ENCODE peak calls at places on chromosomes 7 and 10, in seven cellular contexts. X, M, T, C, S, A and F are unnamed samples. For H3K4me1, the result is how much of the 10 kb centered on the place peaks cover.

GRCh38 chr7:77421273-77421672 is 5.1 kb upstream of the GSAP start:
- DNase-seq in M (no peak), X (no peak), S (no peak), T (no peak), A (no peak), C (no peak), F (no peak)

GRCh38 chr7:105304040-105304895 is 84.5 kb downstream of the SRPK2 start:
- DNase-seq in T (no peak), S (no peak), M (no peak), X (no peak), A (peak), C (peak), F (no peak)

GRCh38 chr7:101804087-101804631 is 13.3 kb upstream of the CUX1 start:
- DNase-seq in T (peak), S (no peak), M (no peak), A (no peak), X (no peak), C (no peak), F (peak)

GRCh38 chr10:48473704-48474103 is 131.2 kb downstream of the ARHGAP22 start:
- DNase-seq in X (no peak), T (no peak), C (no peak), A (no peak), S (no peak), M (no peak), F (no peak)

GRCh38 chr7:100469227-100470044 is 5.4 kb upstream of the SPACDR start:
- DNase-seq in A (peak), X (peak), M (peak), S (peak), T (peak), C (peak), F (peak)

GRCh38 chr7:19122018-19122588 is 4.7 kb upstream of the TWIST1 start:
- DNase-seq in T (no peak), M (no peak), S (no peak), A (peak), C (peak), X (no peak), F (no peak)

GRCh38 chr7:55594414-55594813 is 22.1 kb upstream of the VOPP1 start:
- DNase-seq in S (no peak), A (no peak), M (no peak), T (no peak), C (no peak), X (no peak), F (no peak)

GRCh38 chr10:99788598-99789259 is 6.3 kb downstream of the ABCC2 start:
- DNase-seq in X (peak), C (peak), T (no peak), M (no peak), A (no peak), S (peak), F (peak)

GRCh38 chr10:58302259-58302658 is 32.5 kb upstream of the UBE2D1 start:
- DNase-seq in M (no peak), T (no peak), C (no peak), S (no peak), A (no peak), X (no peak), F (no peak)

GRCh38 chr7:1892011-1892965 is 222.2 kb downstream of the ELFN1 start:
- DNase-seq in M (no peak), X (no peak), S (no peak), C (no peak), T (no peak), A (no peak), F (no peak)

GRCh38 chr10:113493943-113494342 is 58.9 kb upstream of the HABP2 start:
- DNase-seq in C (no peak), A (peak), M (no peak), X (no peak), S (no peak), T (no peak), F (no peak)

GRCh38 chr7:74525881-74526280 is 72.2 kb downstream of the GTF2IRD1 start:
- DNase-seq in T (no peak), M (no peak), X (no peak), S (no peak), A (no peak), C (no peak), F (no peak)

GRCh38 chr7:139648617-139648932 is 125.1 kb downstream of the CLEC2L start:
- DNase-seq in T (no peak), C (no peak), A (no peak), M (no peak), X (no peak), S (peak), F (no peak)

GRCh38 chr7:150322114-150322832 is 882 bp upstream of the LRRC61 start:
- DNase-seq in C (no peak), S (no peak), T (no peak), X (no peak), A (no peak), M (peak), F (no peak)

GRCh38 chr10:14953452-14954000 is 370 bp downstream of the DCLRE1C start:
- DNase-seq in M (peak), X (peak), T (peak), S (peak), A (peak), C (peak), F (peak)

GRCh38 chr10:115744089-115744488 is 528.9 kb downstream of the GFRA1 start:
- DNase-seq in T (no peak), S (no peak), C (no peak), A (no peak), M (no peak), X (no peak), F (no peak)

GRCh38 chr7:155237730-155238129 is 59.9 kb upstream of the INSIG1 start:
- DNase-seq in C (no peak), X (no peak), A (no peak), T (no peak), M (no peak), S (no peak), F (no peak)

GRCh38 chr7:142303650-142304049 is 45.8 kb upstream of the PRSS58 start:
- DNase-seq in X (no peak), A (peak), C (no peak), M (no peak), S (no peak), T (no peak), F (no peak)

GRCh38 chr10:3467052-3467906 is 294.7 kb upstream of the PITRM1 start:
- DNase-seq in T (peak), C (peak), M (peak), A (peak), X (peak), S (peak), F (peak)

GRCh38 chr7:157519798-157520244 is 183.0 kb downstream of the DNAJB6 start:
- DNase-seq in C (no peak), X (no peak), A (no peak), T (no peak), M (no peak), S (no peak), F (no peak)

GRCh38 chr10:25226775-25227682 is 52.2 kb downstream of the GPR158 start:
- DNase-seq in M (peak), T (peak), S (peak), C (peak), X (peak), A (peak), F (peak)

GRCh38 chr10:78805176-78805575 is 263.6 kb upstream of the ZMIZ1 start:
- DNase-seq in X (peak), T (peak), S (peak), A (peak), M (no peak), C (peak), F (peak)

GRCh38 chr10:79505771-79506351 is 6.5 kb upstream of the EIF5AL1 start:
- DNase-seq in X (no peak), S (no peak), A (no peak), M (no peak), T (no peak), C (no peak), F (no peak)

GRCh38 chr7:7276151-7276550 is 93.8 kb downstream of the C1GALT1 start:
- DNase-seq in S (no peak), C (no peak), A (no peak), X (no peak), T (no peak), M (no peak), F (no peak)

GRCh38 chr7:128021361-128021760 is 9.9 kb downstream of the LRRC4 start:
- DNase-seq in X (no peak), M (no peak), C (peak), A (peak), S (no peak), T (no peak), F (no peak)

GRCh38 chr7:16484453-16485158 is 19.1 kb upstream of the SOSTDC1 start:
- DNase-seq in A (peak), M (no peak), X (no peak), S (no peak), C (peak), T (no peak), F (no peak)

GRCh38 chr10:117412469-117413005 is 37.3 kb upstream of the PDZD8 start:
- DNase-seq in X (no peak), S (no peak), A (no peak), T (no peak), C (no peak), M (no peak), F (no peak)

GRCh38 chr10:121070671-121071070 is 219.5 kb downstream of the WDR11 start:
- DNase-seq in T (no peak), C (no peak), M (no peak), S (no peak), A (no peak), X (no peak), F (no peak)

GRCh38 chr10:4162571-4163286 is 377.7 kb upstream of the KLF6 start:
- DNase-seq in S (no peak), X (no peak), C (no peak), T (no peak), A (no peak), M (no peak), F (no peak)

GRCh38 chr7:74475243-74475986 is 21.7 kb downstream of the GTF2IRD1 start:
- DNase-seq in T (no peak), X (no peak), C (no peak), S (no peak), M (no peak), A (no peak), F (peak)

GRCh38 chr7:1401011-1401410 is 58.3 kb downstream of the MICALL2 start:
- DNase-seq in M (no peak), T (no peak), S (no peak), A (peak), X (no peak), C (no peak), F (no peak)

GRCh38 chr7:2355079-2356008 is 717 bp downstream of the EIF3B start:
- DNase-seq in C (no peak), A (peak), S (no peak), T (no peak), M (peak), X (no peak), F (peak)

GRCh38 chr7:28533731-28534531 is 121.6 kb downstream of the CREB5 start:
- DNase-seq in S (peak), C (peak), A (peak), T (peak), M (no peak), X (peak), F (no peak)

GRCh38 chr7:23299770-23300300 is 696 bp downstream of the MALSU1 start:
- DNase-seq in C (peak), X (no peak), T (no peak), M (no peak), S (no peak), A (no peak), F (no peak)

GRCh38 chr7:65892832-65893231 is 20.0 kb downstream of the VKORC1L1 start:
- DNase-seq in X (no peak), A (no peak), S (no peak), M (no peak), C (peak), T (no peak), F (no peak)

GRCh38 chr10:37495415-37495814 is 362.0 kb downstream of the ZNF248 start:
- DNase-seq in T (no peak), M (no peak), A (peak), X (no peak), S (no peak), C (no peak), F (no peak)

GRCh38 chr7:41879424-41879823 is 176.5 kb upstream of the INHBA start:
- DNase-seq in S (no peak), C (no peak), A (no peak), M (no peak), X (no peak), T (no peak), F (no peak)

GRCh38 chr7:83708531-83708930 is 59.6 kb upstream of the SEMA3E start:
- DNase-seq in X (no peak), M (no peak), T (no peak), A (no peak), C (no peak), S (no peak), F (no peak)
- H3K4me3 ChIP-seq in X (no peak), M (no peak), T (no peak), A (no peak), C (no peak), S (no peak), F (no peak)

GRCh38 chr7:143343596-143343995 is 18.9 kb downstream of the FAM131B start:
- DNase-seq in S (no peak), C (no peak), X (no peak), A (no peak), M (no peak), T (no peak), F (no peak)
- H3K4me1 ChIP-seq in S (under half), C (under half), X (under half), A (under half), M (under half), T (under half), F (under half)

GRCh38 chr10:11439523-11440053 is 171.9 kb downstream of the USP6NL start:
- DNase-seq in M (no peak), A (no peak), X (no peak), T (no peak), C (no peak), S (no peak), F (no peak)
- TF ChIP-seq CTCF in M (no peak), A (no peak), X (no peak), T (no peak), C (no peak), S (no peak), F (no peak)

GRCh38 chr7:20595971-20596370 is 19.5 kb upstream of the ABCB5 start:
- DNase-seq in T (no peak), C (no peak), A (no peak), X (no peak), S (no peak), M (no peak), F (no peak)

GRCh38 chr7:20596653-20597052 is 18.8 kb upstream of the ABCB5 start:
- DNase-seq in S (no peak), X (no peak), M (no peak), A (no peak), C (peak), T (no peak), F (no peak)

GRCh38 chr7:20597339-20597738 is 18.1 kb upstream of the ABCB5 start:
- DNase-seq in S (no peak), M (no peak), T (no peak), C (no peak), X (no peak), A (no peak), F (no peak)

GRCh38 chr7:20601121-20601520 is 14.3 kb upstream of the ABCB5 start:
- DNase-seq in M (no peak), C (no peak), X (no peak), A (no peak), S (no peak), T (no peak), F (no peak)

DNA sequence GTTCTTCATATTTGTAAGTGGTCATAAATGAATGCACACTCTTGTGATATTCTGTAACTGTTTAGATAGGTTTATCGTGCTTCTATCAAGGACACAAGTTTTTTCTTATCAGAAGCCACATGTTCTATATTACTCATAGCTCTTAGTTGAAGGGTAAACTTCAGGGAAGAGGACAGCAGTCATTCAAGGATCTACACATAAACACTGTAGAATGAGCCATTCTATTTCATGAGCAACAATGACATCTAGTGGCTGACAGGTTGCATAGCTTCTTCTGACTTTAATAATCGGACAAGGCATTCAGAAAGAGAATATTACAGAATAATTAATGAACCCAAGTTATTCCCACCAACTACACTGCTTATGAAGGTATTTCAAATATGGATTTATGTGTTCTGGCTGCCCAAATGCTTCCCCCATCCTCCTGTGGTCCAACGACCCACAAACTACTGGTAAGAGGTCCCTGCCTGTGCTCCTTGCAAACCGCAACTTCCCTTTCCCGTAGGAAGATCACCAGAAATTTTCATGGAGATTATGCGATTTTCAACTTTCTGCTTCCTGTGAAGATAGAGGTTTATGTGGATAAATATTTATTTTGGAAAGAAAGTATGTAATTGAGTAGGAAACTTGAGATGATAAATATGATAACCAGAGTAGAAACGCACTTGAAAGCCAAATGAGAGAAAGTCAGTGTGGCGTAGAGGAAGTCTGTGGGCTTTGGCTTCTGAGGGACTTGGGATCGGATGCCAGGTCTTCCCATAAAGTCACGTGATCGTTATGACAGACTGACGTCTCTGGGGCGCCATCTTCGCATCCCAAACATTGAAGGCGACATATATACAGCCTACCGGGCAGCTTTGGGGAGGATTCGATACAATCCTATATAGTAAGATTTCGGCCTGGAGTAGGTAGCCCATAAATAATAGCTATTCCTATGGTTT is 16.7 kb upstream of the ABCB5 start:
- DNase-seq in C (peak), M (no peak), S (no peak), T (peak), X (no peak), A (peak), F (no peak)
- H3K4me3 ChIP-seq in C (no peak), M (no peak), S (peak), T (no peak), X (no peak), A (no peak), F (no peak)

DNA sequence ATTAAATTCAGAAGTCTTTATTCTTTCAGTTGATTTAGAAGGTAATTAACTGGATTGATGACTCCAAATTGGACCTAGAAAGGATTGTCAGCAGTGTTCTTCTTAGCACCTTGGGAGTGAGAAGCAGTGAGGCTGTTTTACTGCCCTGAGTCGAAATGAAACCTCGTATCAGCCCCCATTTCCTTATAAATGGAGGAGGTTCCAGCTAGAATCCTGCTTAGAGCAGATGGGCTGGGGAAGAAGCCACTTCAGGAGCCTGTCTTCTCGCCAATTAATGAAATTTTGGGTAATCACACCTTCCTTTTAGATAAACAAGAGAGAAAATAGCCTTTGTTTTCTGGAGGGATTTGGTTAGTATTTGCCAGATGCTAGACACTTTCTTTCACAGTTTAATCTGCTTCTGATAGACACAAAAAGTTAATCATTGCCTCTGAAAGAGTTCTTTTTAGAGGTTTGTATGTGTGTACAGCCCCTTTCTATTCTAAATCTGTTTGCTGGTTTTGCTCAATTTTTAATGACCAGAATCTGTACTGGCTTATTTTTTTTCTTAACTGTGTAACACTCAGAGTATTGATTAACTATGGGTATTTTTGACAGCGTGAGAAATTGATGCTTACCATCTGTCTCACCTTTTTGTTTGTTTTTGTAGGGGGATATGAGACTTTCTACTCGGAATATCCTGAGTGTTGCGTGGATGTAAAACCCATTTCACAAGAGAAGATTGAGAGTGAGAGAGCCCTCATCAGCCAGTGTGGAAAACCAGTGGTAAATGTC is 4.6 kb downstream of the DUSP5 start:
- DNase-seq in C (no peak), M (no peak), S (no peak), X (no peak), A (no peak), T (no peak), F (no peak)
- H3K4me1 ChIP-seq in C (under half), M (half or more), S (half or more), X (under half), A (half or more), T (half or more), F (under half)

GRCh38 chr10:18689498-18689897 is 30.3 kb downstream of the ARL5B start:
- DNase-seq in X (no peak), M (no peak), A (peak), C (peak), T (no peak), S (no peak), F (no peak)
- TF ChIP-seq CTCF in X (peak), M (peak), A (peak), C (peak), T (no peak), S (no peak), F (peak)

DNA sequence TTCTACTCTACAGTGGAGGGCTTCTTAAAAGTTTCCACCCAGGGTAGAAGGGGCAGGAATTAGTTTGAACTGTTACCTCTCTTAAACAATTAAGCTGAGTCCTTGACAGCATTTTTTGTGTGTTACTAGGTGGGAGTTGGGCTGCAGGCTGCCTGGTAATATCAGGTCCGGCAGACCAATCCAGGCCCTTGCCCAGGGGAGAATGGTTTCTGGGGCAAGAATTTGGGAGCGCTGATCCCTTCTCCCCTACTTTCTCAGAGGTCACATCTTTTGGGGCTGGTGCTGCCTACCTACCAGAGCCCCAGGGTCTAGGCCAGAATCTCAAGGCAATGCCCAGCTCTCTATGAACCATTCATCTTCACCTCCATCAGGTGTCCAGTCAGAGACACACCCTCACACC is 1.6 kb downstream of the PPRC1 start:
- DNase-seq in X (no peak), T (no peak), A (no peak), C (no peak), S (no peak), M (no peak), F (no peak)
- H3K4me3 ChIP-seq in X (peak), T (no peak), A (peak), C (peak), S (peak), M (no peak), F (peak)

GRCh38 chr7:43612599-43613589 is 30.0 kb downstream of the STK17A start:
- DNase-seq in M (peak), A (no peak), X (no peak), C (peak), T (no peak), S (no peak), F (no peak)
- H3K4me1 ChIP-seq in M (under half), A (under half), X (under half), C (under half), T (under half), S (under half), F (under half)

DNA sequence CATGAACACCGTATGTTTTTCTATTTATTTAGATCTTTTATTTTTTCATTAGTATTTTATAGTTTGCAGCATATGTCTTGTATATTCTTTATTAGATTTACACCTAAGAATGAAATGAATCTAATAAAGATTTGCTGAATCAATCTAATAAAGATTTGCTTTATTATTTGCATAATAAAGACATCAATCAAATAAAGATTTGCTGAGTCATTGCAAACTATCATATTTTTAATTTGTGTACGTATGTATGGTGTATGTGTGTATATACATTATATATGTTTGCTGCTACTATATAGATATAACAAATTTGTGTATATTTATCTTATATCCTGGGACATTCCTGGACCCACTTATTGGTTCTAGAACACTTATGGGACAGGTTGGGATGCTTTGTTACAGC is 147.5 kb downstream of the PTN start:
- DNase-seq in A (no peak), X (no peak), S (no peak), C (no peak), T (no peak), M (no peak), F (no peak)
- TF ChIP-seq CTCF in A (no peak), X (no peak), S (no peak), C (no peak), T (no peak), M (no peak), F (no peak)